ENCODE peak calls at places on chromosome 22, in four cellular contexts. One of them, this sample, is unnamed. For H4K20me1, the result is how much of the 10 kb centered on the place peaks cover.

GRCh38 chr22:41975299-41976069 is 6.2 kb downstream of the SEPTIN3 start:
- DNase-seq in OCI-LY7: no peak
- DNase-seq in HCT116: no peak
- DNase-seq in MM.1S: no peak
- DNase-seq in this sample: no peak

GRCh38 chr22:24485608-24486007 is 9.5 kb upstream of the UPB1 start:
- DNase-seq in OCI-LY7: peak
- DNase-seq in HCT116: no peak
- DNase-seq in MM.1S: peak
- DNase-seq in this sample: no peak

GRCh38 chr22:20249797-20250354 is 18.2 kb downstream of the RTN4R start:
- DNase-seq in MM.1S: no peak
- DNase-seq in HCT116: no peak
- DNase-seq in OCI-LY7: no peak
- DNase-seq in this sample: no peak

GRCh38 chr22:39254789-39255298 is 10.1 kb upstream of the PDGFB start:
- DNase-seq in MM.1S: peak
- DNase-seq in OCI-LY7: no peak
- DNase-seq in HCT116: no peak
- DNase-seq in this sample: no peak

GRCh38 chr22:38657248-38657909 is 941 bp downstream of the CBY1 start:
- DNase-seq in OCI-LY7: peak
- DNase-seq in MM.1S: peak
- DNase-seq in HCT116: no peak
- DNase-seq in this sample: peak

GRCh38 chr22:38180841-38181452 is 683 bp downstream of the PLA2G6 start:
- DNase-seq in HCT116: no peak
- DNase-seq in MM.1S: peak
- DNase-seq in OCI-LY7: peak
- DNase-seq in this sample: no peak

GRCh38 chr22:17786435-17787158 is 12.3 kb upstream of the BID start:
- DNase-seq in MM.1S: no peak
- DNase-seq in OCI-LY7: peak
- DNase-seq in HCT116: no peak
- DNase-seq in this sample: peak

GRCh38 chr22:28172948-28173360 is 253.9 kb upstream of the PITPNB start:
- DNase-seq in OCI-LY7: no peak
- DNase-seq in HCT116: no peak
- DNase-seq in MM.1S: no peak
- DNase-seq in this sample: no peak

GRCh38 chr22:28477556-28477955 is 202.1 kb downstream of the TTC28 start:
- DNase-seq in OCI-LY7: no peak
- DNase-seq in HCT116: no peak
- DNase-seq in MM.1S: no peak
- DNase-seq in this sample: no peak

GRCh38 chr22:24498826-24499225 is 3.7 kb downstream of the UPB1 start:
- DNase-seq in OCI-LY7: no peak
- DNase-seq in MM.1S: no peak
- DNase-seq in HCT116: no peak
- DNase-seq in this sample: no peak

GRCh38 chr22:18060646-18061620 is 16.9 kb upstream of the PEX26 start:
- DNase-seq in MM.1S: no peak
- DNase-seq in OCI-LY7: no peak
- DNase-seq in HCT116: no peak
- DNase-seq in this sample: no peak

GRCh38 chr22:27919943-27920755 is 1.1 kb upstream of the PITPNB start:
- DNase-seq in MM.1S: no peak
- DNase-seq in OCI-LY7: no peak
- DNase-seq in HCT116: no peak
- DNase-seq in this sample: peak

GRCh38 chr22:17772249-17772962 is 1.9 kb downstream of the BID start:
- DNase-seq in MM.1S: no peak
- DNase-seq in HCT116: no peak
- DNase-seq in OCI-LY7: no peak
- DNase-seq in this sample: no peak

GRCh38 chr22:20748820-20749428 is 25.0 kb upstream of the SERPIND1 start:
- DNase-seq in HCT116: no peak
- DNase-seq in OCI-LY7: peak
- DNase-seq in MM.1S: peak
- DNase-seq in this sample: no peak

GRCh38 chr22:45784357-45785277 is 113.0 kb downstream of the ATXN10 start:
- DNase-seq in HCT116: no peak
- DNase-seq in MM.1S: peak
- DNase-seq in OCI-LY7: peak
- DNase-seq in this sample: peak

DNA sequence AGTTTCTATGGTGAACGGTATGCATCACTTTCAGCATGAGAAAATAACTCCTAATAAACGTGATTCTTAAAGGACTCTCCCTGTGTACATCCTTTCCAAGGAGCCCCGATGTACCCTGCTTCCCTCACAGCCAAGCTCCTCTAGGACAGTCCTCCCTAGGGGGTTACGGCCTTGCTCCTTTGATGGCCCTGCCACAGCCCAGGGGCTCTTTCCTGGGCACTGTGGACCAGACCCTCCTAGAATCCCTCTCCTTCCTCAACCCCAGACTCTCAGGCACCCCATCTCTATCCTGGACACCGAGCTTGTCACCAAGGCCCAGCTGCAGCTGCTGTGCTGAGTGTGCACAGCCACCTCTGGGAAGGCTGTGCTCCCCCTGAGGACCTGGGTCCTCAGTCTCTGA is 3.9 kb upstream of the SAMM50 start:
- DNase-seq in OCI-LY7: no peak
- DNase-seq in MM.1S: no peak
- DNase-seq in HCT116: no peak
- DNase-seq in this sample: no peak
- TF ChIP-seq EZH2phosphoT487 in OCI-LY7: no peak
- TF ChIP-seq EZH2phosphoT487 in MM.1S: no peak
- TF ChIP-seq EZH2phosphoT487 in HCT116: no peak
- TF ChIP-seq EZH2phosphoT487 in this sample: no peak

GRCh38 chr22:36021649-36022048 is 7.0 kb downstream of the RBFOX2 start:
- DNase-seq in MM.1S: no peak
- DNase-seq in OCI-LY7: peak
- DNase-seq in HCT116: no peak
- DNase-seq in this sample: no peak
- H3K4me3 ChIP-seq in MM.1S: no peak
- H3K4me3 ChIP-seq in OCI-LY7: peak
- H3K4me3 ChIP-seq in HCT116: no peak
- H3K4me3 ChIP-seq in this sample: no peak

GRCh38 chr22:46968848-46969247 is 206.4 kb downstream of the TBC1D22A start:
- DNase-seq in HCT116: no peak
- DNase-seq in OCI-LY7: no peak
- DNase-seq in MM.1S: no peak
- DNase-seq in this sample: no peak
- H4K20me1 ChIP-seq in HCT116: under half
- H4K20me1 ChIP-seq in OCI-LY7: under half
- H4K20me1 ChIP-seq in MM.1S: under half
- H4K20me1 ChIP-seq in this sample: under half

GRCh38 chr22:40479887-40480538 is 109.6 kb downstream of the SGSM3 start:
- DNase-seq in MM.1S: no peak
- DNase-seq in HCT116: no peak
- DNase-seq in OCI-LY7: no peak
- DNase-seq in this sample: no peak
- TF ChIP-seq EZH2phosphoT487 in MM.1S: no peak
- TF ChIP-seq EZH2phosphoT487 in HCT116: no peak
- TF ChIP-seq EZH2phosphoT487 in OCI-LY7: no peak
- TF ChIP-seq EZH2phosphoT487 in this sample: no peak

GRCh38 chr22:26579331-26579886 is 10.5 kb downstream of the TPST2 start:
- DNase-seq in HCT116: no peak
- DNase-seq in OCI-LY7: peak
- DNase-seq in MM.1S: peak
- DNase-seq in this sample: no peak
- H3K4me3 ChIP-seq in HCT116: no peak
- H3K4me3 ChIP-seq in OCI-LY7: peak
- H3K4me3 ChIP-seq in MM.1S: peak
- H3K4me3 ChIP-seq in this sample: no peak

GRCh38 chr22:49792107-49792506 is 35.6 kb downstream of the BRD1 start:
- DNase-seq in HCT116: no peak
- DNase-seq in MM.1S: no peak
- DNase-seq in OCI-LY7: no peak
- DNase-seq in this sample: no peak

GRCh38 chr22:49791682-49792081 is 36.0 kb downstream of the BRD1 start:
- DNase-seq in HCT116: no peak
- DNase-seq in MM.1S: no peak
- DNase-seq in OCI-LY7: no peak
- DNase-seq in this sample: no peak

GRCh38 chr22:49793296-49793695 is 34.4 kb downstream of the BRD1 start:
- DNase-seq in HCT116: no peak
- DNase-seq in OCI-LY7: no peak
- DNase-seq in MM.1S: no peak
- DNase-seq in this sample: no peak

GRCh38 chr22:49795521-49795920 is 32.2 kb downstream of the BRD1 start:
- DNase-seq in OCI-LY7: no peak
- DNase-seq in HCT116: no peak
- DNase-seq in MM.1S: no peak
- DNase-seq in this sample: no peak

DNA sequence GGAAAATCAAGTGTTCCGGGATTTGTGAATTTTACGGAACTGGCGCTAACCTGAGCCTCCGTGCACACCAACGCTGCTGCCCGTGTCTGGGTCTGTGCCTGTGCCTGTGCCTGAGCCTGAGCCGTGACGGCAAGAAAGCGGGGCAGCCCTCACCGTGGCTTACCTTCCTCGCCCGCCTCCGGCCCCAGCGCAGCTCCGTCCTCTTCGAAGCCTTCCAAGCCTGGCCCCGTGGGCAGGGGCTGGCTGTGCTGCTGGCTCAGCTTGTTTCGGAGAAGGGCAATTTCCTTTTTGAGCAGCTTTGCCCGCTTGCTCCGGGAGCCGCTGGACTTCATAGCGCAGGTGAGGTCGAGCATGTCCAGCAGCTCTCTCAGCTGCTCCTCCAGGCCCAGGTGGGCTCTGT is 33.8 kb downstream of the BRD1 start:
- DNase-seq in HCT116: no peak
- DNase-seq in MM.1S: no peak
- DNase-seq in OCI-LY7: no peak
- DNase-seq in this sample: no peak
- H4K20me1 ChIP-seq in HCT116: under half
- H4K20me1 ChIP-seq in MM.1S: under half
- H4K20me1 ChIP-seq in OCI-LY7: under half
- H4K20me1 ChIP-seq in this sample: half or more

This sample was measured in neural progenitor cell.